ENCODE peak calls at places on chromosomes 6 and 20, in seven cellular contexts. O, D, R, W, U, S and M are unnamed samples. For H3K27me3, the result is how much of the 10 kb centered on the place peaks cover.

GRCh38 chr6:40894962-40895799 is 143.8 kb downstream of the UNC5CL start:
- DNase-seq in U (no peak), O (no peak), R (no peak), D (peak), S (peak), W (no peak), M (no peak)

GRCh38 chr6:130322673-130323268 is 43.0 kb upstream of the TMEM200A start:
- DNase-seq in W (no peak), D (peak), R (peak), S (peak), O (no peak), U (peak), M (peak)

GRCh38 chr6:52157301-52157930 is 28.8 kb upstream of the IL17A start:
- DNase-seq in W (no peak), S (no peak), R (no peak), O (no peak), D (peak), U (no peak), M (no peak)

GRCh38 chr20:25269057-25269832 is 21.4 kb downstream of the PYGB start:
- DNase-seq in D (no peak), R (no peak), O (peak), W (no peak), S (no peak), U (no peak), M (no peak)

GRCh38 chr6:151078655-151079054 is 161.1 kb upstream of the AKAP12 start:
- DNase-seq in S (peak), R (no peak), W (no peak), O (no peak), U (no peak), D (no peak), M (no peak)

GRCh38 chr6:18155273-18155863 is at the start of gene KDM1B:
- DNase-seq in R (peak), D (peak), S (no peak), U (peak), W (no peak), O (peak), M (peak)

GRCh38 chr6:151179321-151179720 is 60.4 kb upstream of the AKAP12 start:
- DNase-seq in U (no peak), O (no peak), R (no peak), S (no peak), W (no peak), D (peak), M (no peak)

GRCh38 chr6:80356000-80356399 is 249.5 kb downstream of the BCKDHB start:
- DNase-seq in W (no peak), O (no peak), D (no peak), U (no peak), R (no peak), S (no peak), M (no peak)

GRCh38 chr6:45185403-45186251 is 142.5 kb upstream of the RUNX2 start:
- DNase-seq in W (no peak), U (no peak), O (no peak), S (no peak), D (peak), R (peak), M (no peak)

GRCh38 chr20:57274299-57274698 is 7.9 kb upstream of the BMP7 start:
- DNase-seq in D (no peak), U (no peak), R (no peak), S (no peak), O (no peak), W (no peak), M (no peak)

GRCh38 chr20:12679456-12679855 is 329.3 kb upstream of the SPTLC3 start:
- DNase-seq in O (no peak), D (no peak), U (no peak), S (no peak), W (no peak), R (no peak), M (no peak)

GRCh38 chr20:53828673-53829085 is 235.0 kb upstream of the ZNF217 start:
- DNase-seq in O (no peak), U (peak), D (peak), S (peak), W (no peak), R (no peak), M (no peak)

GRCh38 chr20:63419299-63419698 is 53.2 kb downstream of the KCNQ2 start:
- DNase-seq in W (no peak), R (no peak), S (no peak), U (no peak), D (no peak), O (no peak), M (no peak)
- H3K27me3 ChIP-seq in W (under half), R (under half), S (under half), U (under half), D (under half), O (half or more), M (under half)

DNA sequence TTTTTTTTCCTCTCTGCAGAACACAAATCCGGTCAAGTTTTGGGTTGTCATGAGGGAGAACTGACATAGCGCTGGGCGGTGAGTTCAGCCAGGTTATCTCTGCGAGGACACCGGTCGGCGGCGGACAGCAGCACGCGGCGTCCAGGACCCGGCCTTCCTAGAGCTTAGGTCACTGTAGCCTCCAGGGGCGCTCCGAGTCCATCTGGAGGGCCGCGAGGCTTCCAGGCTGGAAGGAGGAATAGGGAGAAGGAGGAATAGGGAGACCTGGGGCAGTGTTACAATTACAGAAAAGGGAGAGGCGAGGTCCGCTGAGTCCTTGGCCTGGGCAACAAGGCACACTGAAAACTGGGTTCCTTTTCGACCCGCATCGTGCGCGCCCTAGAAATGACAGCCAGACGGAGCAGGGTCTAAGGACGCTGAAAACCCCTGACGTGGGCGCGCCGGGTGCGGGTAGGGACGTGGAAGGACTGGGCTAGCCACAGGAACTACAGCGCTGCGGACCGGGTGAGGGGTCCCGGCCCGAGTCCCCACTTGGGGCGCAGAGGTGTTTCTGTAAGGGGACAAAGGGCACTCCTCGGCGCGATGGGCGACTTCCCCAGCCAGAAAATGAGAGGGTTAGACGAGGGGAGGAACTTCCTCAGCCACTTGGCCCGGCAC is 536 bp upstream of the FNDC1 start:
- DNase-seq in D (peak), W (peak), S (peak), O (peak), R (no peak), U (no peak), M (no peak)
- H3K4me3 ChIP-seq in D (peak), W (peak), S (peak), O (peak), R (no peak), U (peak), M (no peak)

GRCh38 chr6:106704327-106704726 is 74.9 kb downstream of the QRSL1 start:
- DNase-seq in R (no peak), O (no peak), S (no peak), U (no peak), W (no peak), D (no peak), M (no peak)
- H3K27me3 ChIP-seq in R (under half), O (under half), S (under half), U (under half), W (under half), D (under half), M (under half)

GRCh38 chr6:162377735-162378134 is 349.8 kb downstream of the PRKN start:
- DNase-seq in O (no peak), S (no peak), R (no peak), D (no peak), U (no peak), W (no peak), M (no peak)

DNA sequence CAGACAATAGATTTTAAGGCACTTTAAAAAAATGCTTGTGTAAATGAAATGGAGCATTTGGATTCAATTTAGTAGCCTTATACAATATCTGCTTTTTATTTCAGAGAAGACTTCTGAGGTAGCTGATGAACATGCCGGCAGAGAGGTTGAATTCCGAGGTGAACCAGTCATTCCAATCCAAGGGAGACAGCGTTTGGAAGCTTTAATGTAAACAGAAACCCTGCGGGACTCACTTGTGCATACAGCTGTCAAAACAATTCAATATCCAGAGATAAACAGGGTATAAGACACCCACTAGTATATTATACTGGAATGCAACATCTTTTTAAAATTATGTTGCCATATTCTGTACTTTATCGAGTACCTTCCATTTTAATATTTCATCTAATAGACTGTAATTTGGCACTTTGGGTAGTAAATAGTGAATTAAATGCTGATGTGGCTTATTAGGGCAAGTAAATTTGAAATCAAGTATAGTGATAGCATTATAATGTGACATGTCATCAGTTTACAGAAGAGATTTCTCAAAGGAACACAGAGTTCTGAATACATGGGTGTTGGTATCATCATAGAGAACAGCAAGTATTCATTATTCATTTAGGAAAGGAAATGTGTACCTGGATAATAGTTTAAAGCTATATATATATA is 347.7 kb downstream of the PRKN start:
- DNase-seq in O (no peak), S (no peak), U (no peak), D (no peak), R (no peak), W (no peak), M (no peak)
- H3K4me3 ChIP-seq in O (no peak), S (no peak), U (no peak), D (no peak), R (no peak), W (no peak), M (no peak)

DNA sequence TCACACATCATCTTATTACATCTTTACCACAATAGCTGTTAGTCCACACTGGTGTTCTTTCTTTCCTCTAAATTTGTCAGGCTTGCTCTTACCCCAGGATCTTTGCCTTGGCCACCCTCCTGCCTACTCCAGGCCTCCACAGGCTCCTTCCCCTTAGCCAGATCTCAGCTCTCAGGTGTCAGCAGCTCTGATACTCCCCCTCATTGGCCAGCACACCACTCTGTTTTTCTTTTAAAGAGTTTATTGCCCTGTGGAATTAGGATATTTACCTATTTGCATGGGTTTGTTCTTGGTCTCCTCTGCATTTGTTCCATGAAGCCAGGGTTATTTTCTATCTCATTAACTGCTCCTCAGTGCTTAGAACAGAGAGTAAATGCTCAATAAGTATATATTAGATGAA is 36.7 kb downstream of the GCNT2 start:
- DNase-seq in S (no peak), W (no peak), O (no peak), U (no peak), D (no peak), R (no peak), M (no peak)
- H3K27me3 ChIP-seq in S (under half), W (under half), O (under half), U (under half), D (under half), R (under half), M (under half)

DNA sequence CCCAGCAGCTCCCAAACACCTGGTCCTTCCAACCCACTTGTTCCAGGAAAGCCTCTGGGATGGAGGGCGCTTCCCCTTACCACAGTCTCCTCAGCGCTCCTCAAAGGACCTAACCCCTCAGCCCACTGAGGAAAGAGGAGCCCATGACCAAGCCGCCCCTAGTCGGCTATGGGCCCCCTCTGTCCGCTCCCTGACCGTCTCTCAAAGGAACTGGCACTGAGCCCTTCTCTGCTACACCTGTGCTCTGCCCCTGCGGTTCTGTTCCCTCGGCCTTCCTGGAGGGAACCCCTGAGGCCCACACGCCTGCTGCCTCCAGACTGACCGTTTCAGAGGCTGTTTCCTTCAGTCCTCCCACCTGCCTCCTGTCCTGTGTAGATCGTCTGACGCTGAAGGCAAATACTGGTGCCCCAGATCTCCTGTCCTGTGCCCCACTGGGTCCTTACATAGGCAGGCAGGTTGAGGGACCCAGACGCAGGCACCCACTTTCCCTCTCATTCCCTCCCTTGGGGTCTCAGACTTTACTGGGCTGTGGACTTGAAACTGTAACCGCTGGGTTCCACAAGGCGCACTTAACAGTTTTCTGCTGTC is 1.9 kb upstream of the SLC4A11 start:
- DNase-seq in S (no peak), R (no peak), O (no peak), D (no peak), W (no peak), U (no peak), M (no peak)
- H3K4me3 ChIP-seq in S (peak), R (no peak), O (peak), D (no peak), W (no peak), U (no peak), M (no peak)